ENCODE peak calls at places on chromosomes 6 and 20, in four cellular contexts. Q is PC-3, F is SK-N-SH, Y is HCT116. G is an unnamed sample.

GRCh38 chr6:24524801-24525200 is 30.0 kb downstream of the ALDH5A1 start:
- DNase-seq in F (peak; percentile 43), Q (peak; percentile 64), Y (peak; percentile 41), G (peak; percentile 60)

GRCh38 chr20:40319056-40319455 is 370.0 kb downstream of the MAFB start:
- DNase-seq in F (no peak), Y (no peak), Q (no peak), G (no peak)

GRCh38 chr20:33034901-33035492 is 3.5 kb downstream of the BPIFB6 start:
- DNase-seq in Y (no peak), Q (no peak), F (no peak), G (no peak)

GRCh38 chr6:154852700-154853099 is 119.5 kb downstream of the SCAF8 start:
- DNase-seq in Y (no peak), Q (peak; percentile 71), F (no peak), G (peak; percentile 17)

GRCh38 chr20:36004045-36004444 is 35.7 kb downstream of the CNBD2 start:
- DNase-seq in Y (no peak), F (no peak), Q (no peak), G (peak; percentile 47)

GRCh38 chr6:2099870-2100269 is 145.5 kb downstream of the GMDS start:
- DNase-seq in F (no peak), Q (no peak), Y (no peak), G (no peak)

GRCh38 chr6:37279366-37280134 is 21.6 kb upstream of the TMEM217 start:
- DNase-seq in F (no peak), Y (no peak), Q (no peak), G (peak; percentile 79)

GRCh38 chr6:154510144-154510905 is at the start of gene CNKSR3:
- DNase-seq in F (peak; percentile 93), Q (peak; percentile 88), Y (peak; percentile 83), G (peak; percentile 90)

GRCh38 chr6:28333047-28333446 is 2.9 kb downstream of the ZSCAN31 start:
- DNase-seq in Q (no peak), Y (no peak), F (no peak), G (no peak)

GRCh38 chr6:28334272-28335039 is 1.5 kb downstream of the ZSCAN31 start:
- DNase-seq in Y (no peak), F (no peak), Q (no peak), G (no peak)

GRCh38 chr6:28335040-28335563 is 846 bp downstream of the ZSCAN31 start:
- DNase-seq in F (no peak), Q (no peak), Y (no peak), G (no peak)

GRCh38 chr6:28335564-28336283 is at the start of gene ZSCAN31:
- DNase-seq in Q (peak; percentile 97), Y (peak; percentile 97), F (peak; percentile 81), G (peak; percentile 97)

DNA sequence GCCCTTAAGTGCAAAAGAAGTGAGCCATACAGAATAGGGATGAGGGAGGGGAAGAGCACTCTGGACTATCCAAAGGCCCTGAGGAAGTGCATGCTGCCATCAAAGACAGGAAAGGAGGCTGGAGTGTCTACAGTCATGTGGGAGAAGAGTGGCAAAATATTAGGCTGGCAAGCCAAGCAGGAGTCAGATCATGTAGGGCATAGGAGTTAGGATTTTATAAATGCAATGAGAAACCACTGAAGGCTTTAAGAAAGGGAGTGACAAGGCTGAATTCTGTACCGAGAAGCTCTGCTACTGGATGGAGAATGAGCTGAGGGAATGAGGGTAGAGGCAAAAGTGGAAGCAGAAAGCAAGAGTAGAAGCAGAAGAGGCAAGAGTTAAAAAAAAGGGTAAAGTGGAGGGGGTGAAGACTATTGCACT is 2.3 kb downstream of the ZSCAN31 start:
- DNase-seq in Y (no peak), F (no peak), Q (no peak), G (no peak)
- H3K27ac ChIP-seq in Y (no peak overlapping the region), F (no peak overlapping the region), Q (no peak overlapping the region), G (no peak overlapping the region)

GRCh38 chr20:57065646-57066045 is 200.8 kb downstream of the BMP7 start:
- DNase-seq in Q (no peak), F (no peak), Y (no peak), G (no peak)
- H3K9ac ChIP-seq in Q (no peak overlapping the region), F (no peak overlapping the region), Y (no peak overlapping the region), G (no peak overlapping the region)

GRCh38 chr6:44503471-44503870 is 116.0 kb downstream of the CDC5L start:
- DNase-seq in Y (no peak), Q (no peak), F (no peak), G (no peak)
- H3K9me2 ChIP-seq in Y (no peaks in the 10 kb centered on the region), Q (peaks cover 4% of the 10 kb centered on the region), F (no peaks in the 10 kb centered on the region), G (no peaks in the 10 kb centered on the region)

GRCh38 chr6:105069821-105070445 is 109.9 kb downstream of the POPDC3 start:
- DNase-seq in F (no peak), Y (no peak), Q (peak; percentile 14), G (peak; percentile 57)

GRCh38 chr6:105067329-105067728 is 110.4 kb downstream of the LIN28B start:
- DNase-seq in Q (no peak), F (no peak), Y (no peak), G (no peak)

GRCh38 chr6:105068407-105068806 is 111.4 kb downstream of the POPDC3 start:
- DNase-seq in F (no peak), Y (no peak), Q (no peak), G (no peak)

GRCh38 chr6:105066836-105067235 is 109.9 kb downstream of the LIN28B start:
- DNase-seq in Y (no peak), Q (no peak), F (no peak), G (no peak)

DNA sequence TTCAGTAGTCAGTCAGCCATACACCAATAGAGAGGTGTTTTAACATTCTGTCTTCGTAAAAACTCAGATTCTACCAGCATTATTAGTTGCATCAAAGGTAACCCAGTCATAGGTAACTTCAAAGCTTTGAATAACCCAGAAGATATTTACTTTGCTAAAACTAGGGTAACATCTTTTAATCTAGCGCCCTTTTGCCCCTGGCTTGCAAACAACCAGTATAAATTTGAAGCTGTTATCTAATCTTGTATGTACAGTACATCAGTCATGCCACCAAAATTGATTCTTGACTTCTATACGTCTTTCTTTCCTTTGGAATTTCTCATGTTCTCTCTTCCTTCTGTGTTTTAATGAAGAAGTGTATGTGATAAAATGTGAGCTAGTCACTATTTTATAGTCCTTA is 109.3 kb downstream of the LIN28B start:
- DNase-seq in F (no peak), Q (no peak), Y (no peak), G (no peak)
- H3K27ac ChIP-seq in F (no peak overlapping the region), Q (no peak overlapping the region), Y (no peak overlapping the region), G (no peak overlapping the region)

GRCh38 chr20:47353697-47354387 is 2.7 kb downstream of the ZMYND8 start:
- DNase-seq in Q (no peak), Y (no peak), F (no peak), G (peak; percentile 27)

GRCh38 chr20:47351643-47352331 is 4.7 kb downstream of the ZMYND8 start:
- DNase-seq in Y (no peak), F (peak; percentile 27), Q (no peak), G (no peak)

GRCh38 chr20:47352332-47353223 is 3.9 kb downstream of the ZMYND8 start:
- DNase-seq in F (peak; percentile 36), Y (no peak), Q (peak; percentile 48), G (no peak)

GRCh38 chr20:47354388-47354709 is 2.1 kb downstream of the ZMYND8 start:
- DNase-seq in Y (no peak), F (no peak), Q (no peak), G (no peak)

DNA sequence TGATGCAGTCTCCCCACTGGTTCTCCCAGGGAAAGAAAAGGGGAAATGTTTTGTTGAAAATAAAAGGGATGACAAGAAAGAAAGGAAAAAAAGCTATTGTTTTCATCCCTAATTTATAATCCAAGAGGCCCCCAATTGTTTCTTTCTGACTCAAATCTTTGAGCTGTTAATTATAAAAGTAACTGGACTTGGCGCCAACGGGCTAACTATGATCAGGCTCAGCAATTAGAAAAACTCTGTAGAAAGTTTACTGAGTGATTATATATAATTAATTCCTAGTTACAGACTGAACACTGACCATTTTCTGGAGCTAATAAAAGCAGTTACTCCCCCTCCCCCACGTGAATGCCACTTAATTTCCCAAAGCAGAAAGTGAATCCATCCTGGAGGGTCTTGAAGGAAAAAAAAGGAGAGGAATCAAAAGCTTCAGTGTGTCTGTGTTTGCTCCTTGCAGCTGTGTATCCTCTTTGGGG is 3.2 kb downstream of the ZMYND8 start:
- DNase-seq in Q (no peak), F (no peak), Y (no peak), G (no peak)
- H3K9ac ChIP-seq in Q (no peak overlapping the region), F (peak overlapping the region; percentile 89), Y (no peak overlapping the region), G (no peak overlapping the region)

GRCh38 chr20:50823319-50823718 is 28.5 kb downstream of the BCAS4 start:
- DNase-seq in F (no peak), Y (no peak), Q (no peak), G (no peak)
- H3K9me2 ChIP-seq in F (no peaks in the 10 kb centered on the region), Y (no peaks in the 10 kb centered on the region), Q (no peaks in the 10 kb centered on the region), G (no peaks in the 10 kb centered on the region)

GRCh38 chr6:100925756-100926155 is 44.6 kb upstream of the ASCC3 start:
- DNase-seq in Q (no peak), F (no peak), Y (no peak), G (no peak)

GRCh38 chr6:100923481-100923880 is 42.4 kb upstream of the ASCC3 start:
- DNase-seq in Q (no peak), F (no peak), Y (no peak), G (no peak)

GRCh38 chr6:100920028-100920427 is 38.9 kb upstream of the ASCC3 start:
- DNase-seq in F (no peak), Y (no peak), Q (no peak), G (no peak)

DNA sequence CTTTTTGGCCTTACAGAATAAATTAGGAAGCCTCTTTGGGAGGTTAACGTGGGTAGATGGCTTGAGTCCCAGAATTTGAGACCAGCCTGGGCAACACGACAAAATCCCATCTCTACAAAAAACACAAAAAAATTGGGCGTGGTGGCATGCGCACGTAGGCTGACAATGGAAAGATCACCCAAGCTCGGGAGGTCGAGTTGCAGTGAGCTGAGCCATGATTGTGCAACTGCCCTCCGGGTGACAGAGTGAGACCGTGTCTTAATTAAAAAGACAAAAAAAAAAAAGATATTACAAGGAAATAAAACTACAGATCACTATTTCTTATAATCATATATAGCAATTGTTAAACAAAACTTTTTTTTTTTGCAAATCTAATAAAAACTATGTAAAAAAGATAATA is 43.4 kb upstream of the ASCC3 start:
- DNase-seq in Q (no peak), F (no peak), Y (no peak), G (no peak)
- H3K27ac ChIP-seq in Q (no peak overlapping the region), F (no peak overlapping the region), Y (no peak overlapping the region), G (no peak overlapping the region)

GRCh38 chr6:35471836-35472345 is 3.7 kb downstream of the RPL10A start:
- DNase-seq in Q (no peak), Y (no peak), F (no peak), G (no peak)
- H3K9ac ChIP-seq in Q (no peak overlapping the region), Y (no peak overlapping the region), F (no peak overlapping the region), G (peak overlapping the region; percentile 96)

GRCh38 chr6:106283476-106283875 is 42.1 kb downstream of the ATG5 start:
- DNase-seq in Q (no peak), F (no peak), Y (no peak), G (no peak)

GRCh38 chr6:106287215-106287614 is 38.3 kb downstream of the ATG5 start:
- DNase-seq in Q (no peak), Y (no peak), F (no peak), G (no peak)

GRCh38 chr6:106290032-106290431 is 35.5 kb downstream of the ATG5 start:
- DNase-seq in F (no peak), Q (no peak), Y (no peak), G (no peak)

GRCh38 chr6:106290954-106291353 is 34.6 kb downstream of the ATG5 start:
- DNase-seq in F (no peak), Q (no peak), Y (no peak), G (no peak)

GRCh38 chr6:106286746-106287145 is 38.8 kb downstream of the ATG5 start:
- DNase-seq in Y (no peak), F (no peak), Q (no peak), G (no peak)
- H3K9me2 ChIP-seq in Y (no peaks in the 10 kb centered on the region), F (no peaks in the 10 kb centered on the region), Q (no peaks in the 10 kb centered on the region), G (no peaks in the 10 kb centered on the region)